ENCODE peak calls at places on chromosomes 13 and 19, in six cellular contexts. One of them, this sample, is unnamed.

GRCh38 chr13:114106991-114107685 is 25.3 kb downstream of the RASA3 start:
- DNase-seq in activated CD4-positive, CD25-positive, alpha-beta regulatory T cell treated with anti-CD3 and anti-CD28 coated beads, Interleukin-2, amount 50 U/mL, for 16 hours: no peak
- DNase-seq in ecto neural progenitor cell: no peak
- DNase-seq in transverse colon: peak
- DNase-seq in hippocampal formation: no peak
- DNase-seq in CD4-positive, CD25-positive, alpha-beta regulatory T cell: no peak
- DNase-seq in this sample: peak

GRCh38 chr19:9309974-9310446 is 372 bp upstream of the ZNF699 start:
- DNase-seq in activated CD4-positive, CD25-positive, alpha-beta regulatory T cell treated with anti-CD3 and anti-CD28 coated beads, Interleukin-2, amount 50 U/mL, for 16 hours: no peak
- DNase-seq in ecto neural progenitor cell: peak
- DNase-seq in transverse colon: peak
- DNase-seq in hippocampal formation: no peak
- DNase-seq in CD4-positive, CD25-positive, alpha-beta regulatory T cell: peak
- DNase-seq in this sample: peak

GRCh38 chr19:435707-436412 is 25.0 kb downstream of the SHC2 start:
- DNase-seq in activated CD4-positive, CD25-positive, alpha-beta regulatory T cell treated with anti-CD3 and anti-CD28 coated beads, Interleukin-2, amount 50 U/mL, for 16 hours: no peak
- DNase-seq in ecto neural progenitor cell: no peak
- DNase-seq in transverse colon: no peak
- DNase-seq in hippocampal formation: no peak
- DNase-seq in CD4-positive, CD25-positive, alpha-beta regulatory T cell: no peak
- DNase-seq in this sample: no peak

GRCh38 chr13:38498271-38498670 is 148.6 kb downstream of the UFM1 start:
- DNase-seq in activated CD4-positive, CD25-positive, alpha-beta regulatory T cell treated with anti-CD3 and anti-CD28 coated beads, Interleukin-2, amount 50 U/mL, for 16 hours: no peak
- DNase-seq in ecto neural progenitor cell: no peak
- DNase-seq in transverse colon: no peak
- DNase-seq in hippocampal formation: no peak
- DNase-seq in CD4-positive, CD25-positive, alpha-beta regulatory T cell: no peak
- DNase-seq in this sample: no peak

GRCh38 chr13:109211616-109212015 is 574.8 kb downstream of the IRS2 start:
- DNase-seq in activated CD4-positive, CD25-positive, alpha-beta regulatory T cell treated with anti-CD3 and anti-CD28 coated beads, Interleukin-2, amount 50 U/mL, for 16 hours: no peak
- DNase-seq in ecto neural progenitor cell: peak
- DNase-seq in transverse colon: no peak
- DNase-seq in hippocampal formation: no peak
- DNase-seq in CD4-positive, CD25-positive, alpha-beta regulatory T cell: no peak
- DNase-seq in this sample: no peak

GRCh38 chr19:11538232-11539036 is at the start of gene CNN1:
- DNase-seq in activated CD4-positive, CD25-positive, alpha-beta regulatory T cell treated with anti-CD3 and anti-CD28 coated beads, Interleukin-2, amount 50 U/mL, for 16 hours: no peak
- DNase-seq in ecto neural progenitor cell: peak
- DNase-seq in transverse colon: peak
- DNase-seq in hippocampal formation: no peak
- DNase-seq in CD4-positive, CD25-positive, alpha-beta regulatory T cell: no peak
- DNase-seq in this sample: peak

GRCh38 chr13:108609353-108609752 is 20.1 kb upstream of the MYO16 start:
- DNase-seq in activated CD4-positive, CD25-positive, alpha-beta regulatory T cell treated with anti-CD3 and anti-CD28 coated beads, Interleukin-2, amount 50 U/mL, for 16 hours: no peak
- DNase-seq in ecto neural progenitor cell: no peak
- DNase-seq in transverse colon: no peak
- DNase-seq in hippocampal formation: no peak
- DNase-seq in CD4-positive, CD25-positive, alpha-beta regulatory T cell: no peak
- DNase-seq in this sample: no peak

GRCh38 chr19:1361601-1362384 is 21.9 kb upstream of the NDUFS7 start:
- DNase-seq in activated CD4-positive, CD25-positive, alpha-beta regulatory T cell treated with anti-CD3 and anti-CD28 coated beads, Interleukin-2, amount 50 U/mL, for 16 hours: no peak
- DNase-seq in ecto neural progenitor cell: no peak
- DNase-seq in transverse colon: no peak
- DNase-seq in hippocampal formation: no peak
- DNase-seq in CD4-positive, CD25-positive, alpha-beta regulatory T cell: no peak
- DNase-seq in this sample: no peak

GRCh38 chr13:44141213-44141724 is 232.4 kb upstream of the SERP2 start:
- DNase-seq in activated CD4-positive, CD25-positive, alpha-beta regulatory T cell treated with anti-CD3 and anti-CD28 coated beads, Interleukin-2, amount 50 U/mL, for 16 hours: no peak
- DNase-seq in ecto neural progenitor cell: no peak
- DNase-seq in transverse colon: no peak
- DNase-seq in hippocampal formation: no peak
- DNase-seq in CD4-positive, CD25-positive, alpha-beta regulatory T cell: no peak
- DNase-seq in this sample: no peak

GRCh38 chr19:5623397-5624153 is 692 bp downstream of the SAFB start:
- DNase-seq in activated CD4-positive, CD25-positive, alpha-beta regulatory T cell treated with anti-CD3 and anti-CD28 coated beads, Interleukin-2, amount 50 U/mL, for 16 hours: no peak
- DNase-seq in ecto neural progenitor cell: no peak
- DNase-seq in transverse colon: peak
- DNase-seq in hippocampal formation: no peak
- DNase-seq in CD4-positive, CD25-positive, alpha-beta regulatory T cell: no peak
- DNase-seq in this sample: no peak

GRCh38 chr19:18865973-18866799 is 29.8 kb downstream of the CERS1 start:
- DNase-seq in activated CD4-positive, CD25-positive, alpha-beta regulatory T cell treated with anti-CD3 and anti-CD28 coated beads, Interleukin-2, amount 50 U/mL, for 16 hours: no peak
- DNase-seq in ecto neural progenitor cell: peak
- DNase-seq in transverse colon: peak
- DNase-seq in hippocampal formation: peak
- DNase-seq in CD4-positive, CD25-positive, alpha-beta regulatory T cell: peak
- DNase-seq in this sample: peak

GRCh38 chr19:38849746-38850230 is at the start of gene HNRNPL:
- DNase-seq in activated CD4-positive, CD25-positive, alpha-beta regulatory T cell treated with anti-CD3 and anti-CD28 coated beads, Interleukin-2, amount 50 U/mL, for 16 hours: no peak
- DNase-seq in ecto neural progenitor cell: no peak
- DNase-seq in transverse colon: peak
- DNase-seq in hippocampal formation: peak
- DNase-seq in CD4-positive, CD25-positive, alpha-beta regulatory T cell: peak
- DNase-seq in this sample: peak

GRCh38 chr19:35811317-35812219 is 1.1 kb downstream of the PRODH2 start:
- DNase-seq in activated CD4-positive, CD25-positive, alpha-beta regulatory T cell treated with anti-CD3 and anti-CD28 coated beads, Interleukin-2, amount 50 U/mL, for 16 hours: no peak
- DNase-seq in ecto neural progenitor cell: no peak
- DNase-seq in transverse colon: no peak
- DNase-seq in hippocampal formation: no peak
- DNase-seq in CD4-positive, CD25-positive, alpha-beta regulatory T cell: no peak
- DNase-seq in this sample: no peak

GRCh38 chr19:40089462-40089861 is 1.3 kb downstream of the ZNF780A start:
- DNase-seq in activated CD4-positive, CD25-positive, alpha-beta regulatory T cell treated with anti-CD3 and anti-CD28 coated beads, Interleukin-2, amount 50 U/mL, for 16 hours: no peak
- DNase-seq in ecto neural progenitor cell: no peak
- DNase-seq in transverse colon: no peak
- DNase-seq in hippocampal formation: no peak
- DNase-seq in CD4-positive, CD25-positive, alpha-beta regulatory T cell: no peak
- DNase-seq in this sample: no peak

GRCh38 chr19:22797040-22797439 is 13.1 kb upstream of the ZNF99 start:
- DNase-seq in activated CD4-positive, CD25-positive, alpha-beta regulatory T cell treated with anti-CD3 and anti-CD28 coated beads, Interleukin-2, amount 50 U/mL, for 16 hours: no peak
- DNase-seq in ecto neural progenitor cell: no peak
- DNase-seq in transverse colon: no peak
- DNase-seq in hippocampal formation: no peak
- DNase-seq in CD4-positive, CD25-positive, alpha-beta regulatory T cell: no peak
- DNase-seq in this sample: no peak

GRCh38 chr13:21320642-21321034 is 138.5 kb downstream of the ZDHHC20 start:
- DNase-seq in activated CD4-positive, CD25-positive, alpha-beta regulatory T cell treated with anti-CD3 and anti-CD28 coated beads, Interleukin-2, amount 50 U/mL, for 16 hours: no peak
- DNase-seq in ecto neural progenitor cell: no peak
- DNase-seq in transverse colon: no peak
- DNase-seq in hippocampal formation: no peak
- DNase-seq in CD4-positive, CD25-positive, alpha-beta regulatory T cell: no peak
- DNase-seq in this sample: no peak

GRCh38 chr13:87678353-87678752 is 7.2 kb downstream of the SLITRK5 start:
- DNase-seq in activated CD4-positive, CD25-positive, alpha-beta regulatory T cell treated with anti-CD3 and anti-CD28 coated beads, Interleukin-2, amount 50 U/mL, for 16 hours: no peak
- DNase-seq in ecto neural progenitor cell: no peak
- DNase-seq in transverse colon: no peak
- DNase-seq in hippocampal formation: no peak
- DNase-seq in CD4-positive, CD25-positive, alpha-beta regulatory T cell: no peak
- DNase-seq in this sample: no peak

GRCh38 chr19:7738023-7738422 is 6.1 kb upstream of the CLEC4G start:
- DNase-seq in activated CD4-positive, CD25-positive, alpha-beta regulatory T cell treated with anti-CD3 and anti-CD28 coated beads, Interleukin-2, amount 50 U/mL, for 16 hours: no peak
- DNase-seq in ecto neural progenitor cell: no peak
- DNase-seq in transverse colon: no peak
- DNase-seq in hippocampal formation: no peak
- DNase-seq in CD4-positive, CD25-positive, alpha-beta regulatory T cell: no peak
- DNase-seq in this sample: no peak

GRCh38 chr13:25214371-25215252 is 42.5 kb upstream of the AMER2 start:
- DNase-seq in activated CD4-positive, CD25-positive, alpha-beta regulatory T cell treated with anti-CD3 and anti-CD28 coated beads, Interleukin-2, amount 50 U/mL, for 16 hours: no peak
- DNase-seq in ecto neural progenitor cell: no peak
- DNase-seq in transverse colon: no peak
- DNase-seq in hippocampal formation: no peak
- DNase-seq in CD4-positive, CD25-positive, alpha-beta regulatory T cell: no peak
- DNase-seq in this sample: no peak

GRCh38 chr13:66660013-66660804 is 569.9 kb downstream of the PCDH9 start:
- DNase-seq in activated CD4-positive, CD25-positive, alpha-beta regulatory T cell treated with anti-CD3 and anti-CD28 coated beads, Interleukin-2, amount 50 U/mL, for 16 hours: no peak
- DNase-seq in ecto neural progenitor cell: no peak
- DNase-seq in transverse colon: no peak
- DNase-seq in hippocampal formation: no peak
- DNase-seq in CD4-positive, CD25-positive, alpha-beta regulatory T cell: no peak
- DNase-seq in this sample: no peak

GRCh38 chr19:55672418-55672817 is 2.6 kb upstream of the EPN1 start:
- DNase-seq in activated CD4-positive, CD25-positive, alpha-beta regulatory T cell treated with anti-CD3 and anti-CD28 coated beads, Interleukin-2, amount 50 U/mL, for 16 hours: no peak
- DNase-seq in ecto neural progenitor cell: no peak
- DNase-seq in transverse colon: no peak
- DNase-seq in hippocampal formation: no peak
- DNase-seq in CD4-positive, CD25-positive, alpha-beta regulatory T cell: no peak
- DNase-seq in this sample: no peak

GRCh38 chr13:113648218-113648615 is 9.8 kb downstream of the ATP4B start:
- DNase-seq in activated CD4-positive, CD25-positive, alpha-beta regulatory T cell treated with anti-CD3 and anti-CD28 coated beads, Interleukin-2, amount 50 U/mL, for 16 hours: no peak
- DNase-seq in ecto neural progenitor cell: no peak
- DNase-seq in transverse colon: peak
- DNase-seq in hippocampal formation: no peak
- DNase-seq in CD4-positive, CD25-positive, alpha-beta regulatory T cell: no peak
- DNase-seq in this sample: peak

GRCh38 chr19:3324405-3324856 is 42.0 kb upstream of the NFIC start:
- DNase-seq in activated CD4-positive, CD25-positive, alpha-beta regulatory T cell treated with anti-CD3 and anti-CD28 coated beads, Interleukin-2, amount 50 U/mL, for 16 hours: peak
- DNase-seq in ecto neural progenitor cell: peak
- DNase-seq in transverse colon: peak
- DNase-seq in hippocampal formation: no peak
- DNase-seq in CD4-positive, CD25-positive, alpha-beta regulatory T cell: peak
- DNase-seq in this sample: peak

GRCh38 chr13:93603043-93603442 is 376.4 kb downstream of the GPC6 start:
- DNase-seq in activated CD4-positive, CD25-positive, alpha-beta regulatory T cell treated with anti-CD3 and anti-CD28 coated beads, Interleukin-2, amount 50 U/mL, for 16 hours: no peak
- DNase-seq in ecto neural progenitor cell: no peak
- DNase-seq in transverse colon: no peak
- DNase-seq in hippocampal formation: no peak
- DNase-seq in CD4-positive, CD25-positive, alpha-beta regulatory T cell: no peak
- DNase-seq in this sample: no peak

GRCh38 chr19:1057185-1057857 is 9.6 kb upstream of the ARHGAP45 start:
- DNase-seq in activated CD4-positive, CD25-positive, alpha-beta regulatory T cell treated with anti-CD3 and anti-CD28 coated beads, Interleukin-2, amount 50 U/mL, for 16 hours: no peak
- DNase-seq in ecto neural progenitor cell: no peak
- DNase-seq in transverse colon: no peak
- DNase-seq in hippocampal formation: no peak
- DNase-seq in CD4-positive, CD25-positive, alpha-beta regulatory T cell: no peak
- DNase-seq in this sample: no peak

GRCh38 chr19:7556696-7557315 is 21.3 kb downstream of the PNPLA6 start:
- DNase-seq in activated CD4-positive, CD25-positive, alpha-beta regulatory T cell treated with anti-CD3 and anti-CD28 coated beads, Interleukin-2, amount 50 U/mL, for 16 hours: no peak
- DNase-seq in ecto neural progenitor cell: no peak
- DNase-seq in transverse colon: no peak
- DNase-seq in hippocampal formation: no peak
- DNase-seq in CD4-positive, CD25-positive, alpha-beta regulatory T cell: no peak
- DNase-seq in this sample: no peak

GRCh38 chr19:16400911-16401675 is 70.7 kb downstream of the EPS15L1 start:
- DNase-seq in activated CD4-positive, CD25-positive, alpha-beta regulatory T cell treated with anti-CD3 and anti-CD28 coated beads, Interleukin-2, amount 50 U/mL, for 16 hours: no peak
- DNase-seq in ecto neural progenitor cell: no peak
- DNase-seq in transverse colon: no peak
- DNase-seq in hippocampal formation: peak
- DNase-seq in CD4-positive, CD25-positive, alpha-beta regulatory T cell: no peak
- DNase-seq in this sample: no peak

GRCh38 chr19:41616785-41617621 is 9.9 kb downstream of the CEACAM4 start:
- DNase-seq in activated CD4-positive, CD25-positive, alpha-beta regulatory T cell treated with anti-CD3 and anti-CD28 coated beads, Interleukin-2, amount 50 U/mL, for 16 hours: no peak
- DNase-seq in ecto neural progenitor cell: peak
- DNase-seq in transverse colon: no peak
- DNase-seq in hippocampal formation: no peak
- DNase-seq in CD4-positive, CD25-positive, alpha-beta regulatory T cell: no peak
- DNase-seq in this sample: peak

This sample was measured in WTC11.